ENCODE peak calls at places on chromosomes 16 and 17, in five cellular contexts. T is esophagus muscularis mucosa, V is GM12878, Q is K562, D is stomach. S is an unnamed sample.
A peak's percentile ranks its signal among the peaks of the same experiment; 100 is the strongest.

GRCh38 chr16:23081675-23082119 is 67.6 kb downstream of the USP31 start:
- DNase-seq in V (no peak), D (no peak), Q (no peak), T (no peak), S (no peak)

GRCh38 chr17:79789943-79790804 is 6.7 kb downstream of the CBX8 start:
- DNase-seq in Q (peak; percentile 83), D (no peak), V (no peak), T (no peak), S (no peak)

GRCh38 chr16:69917739-69918138 is 33.4 kb upstream of the CLEC18A start:
- DNase-seq in Q (no peak), D (no peak), V (no peak), T (no peak), S (no peak)

GRCh38 chr17:42843358-42843934 is 934 bp upstream of the AOC2 start:
- DNase-seq in D (no peak), V (no peak), T (no peak), Q (peak; percentile 61), S (no peak)

GRCh38 chr16:10862432-10862831 is 14.6 kb upstream of the CIITA start:
- DNase-seq in Q (no peak), V (no peak), D (peak; percentile 90), T (no peak), S (no peak)

GRCh38 chr17:79837888-79838540 is 1.2 kb downstream of the CBX4 start:
- DNase-seq in V (no peak), T (no peak), Q (no peak), D (no peak), S (no peak)

GRCh38 chr17:80058311-80058955 is 22.0 kb downstream of the CCDC40 start:
- DNase-seq in T (no peak), Q (no peak), V (no peak), D (no peak), S (no peak)

GRCh38 chr17:688100-688989 is 26.3 kb downstream of the VPS53 start:
- DNase-seq in Q (no peak), V (no peak), T (no peak), D (no peak), S (no peak)

GRCh38 chr17:13474073-13474800 is 127.5 kb downstream of the HS3ST3A1 start:
- DNase-seq in D (no peak), V (no peak), Q (no peak), T (no peak), S (no peak)

GRCh38 chr17:19391432-19391831 is 4.4 kb upstream of the MFAP4 start:
- DNase-seq in D (no peak), V (no peak), T (no peak), Q (no peak), S (peak; percentile 44)

GRCh38 chr17:32626371-32626770 is 139.6 kb downstream of the CDK5R1 start:
- DNase-seq in T (no peak), D (no peak), Q (no peak), V (no peak), S (no peak)

GRCh38 chr17:49916854-49917515 is 52.0 kb upstream of the DLX4 start:
- DNase-seq in D (no peak), T (no peak), V (no peak), Q (no peak), S (no peak)

GRCh38 chr17:58351710-58352017 is 337 bp downstream of the SUPT4H1 start:
- DNase-seq in T (no peak), Q (no peak), V (no peak), D (no peak), S (no peak)

GRCh38 chr17:58354541-58355216 is 2.7 kb upstream of the SUPT4H1 start:
- DNase-seq in Q (no peak), D (no peak), T (no peak), V (no peak), S (no peak)

GRCh38 chr17:58351182-58351581 is 819 bp downstream of the SUPT4H1 start:
- DNase-seq in V (no peak), T (no peak), Q (no peak), D (no peak), S (no peak)

GRCh38 chr17:58352843-58353719 is 1.1 kb upstream of the SUPT4H1 start:
- DNase-seq in Q (no peak), V (no peak), T (no peak), D (no peak), S (no peak)

GRCh38 chr17:58352018-58352842 is at the start of gene SUPT4H1:
- DNase-seq in Q (peak; percentile 96), D (peak; percentile 91), V (peak; percentile 73), T (peak; percentile 98), S (peak; percentile 94)
- TF ChIP-seq EP300 in Q (peak; percentile 64), D (no peak), V (no peak), T (no peak), S (no peak)

GRCh38 chr16:4096509-4096908 is 19.7 kb downstream of the ADCY9 start:
- DNase-seq in V (no peak), T (no peak), Q (no peak), D (no peak), S (no peak)
- TF ChIP-seq POLR2AphosphoS5 in V (no peak), T (no peak), Q (no peak), D (no peak), S (no peak)

DNA sequence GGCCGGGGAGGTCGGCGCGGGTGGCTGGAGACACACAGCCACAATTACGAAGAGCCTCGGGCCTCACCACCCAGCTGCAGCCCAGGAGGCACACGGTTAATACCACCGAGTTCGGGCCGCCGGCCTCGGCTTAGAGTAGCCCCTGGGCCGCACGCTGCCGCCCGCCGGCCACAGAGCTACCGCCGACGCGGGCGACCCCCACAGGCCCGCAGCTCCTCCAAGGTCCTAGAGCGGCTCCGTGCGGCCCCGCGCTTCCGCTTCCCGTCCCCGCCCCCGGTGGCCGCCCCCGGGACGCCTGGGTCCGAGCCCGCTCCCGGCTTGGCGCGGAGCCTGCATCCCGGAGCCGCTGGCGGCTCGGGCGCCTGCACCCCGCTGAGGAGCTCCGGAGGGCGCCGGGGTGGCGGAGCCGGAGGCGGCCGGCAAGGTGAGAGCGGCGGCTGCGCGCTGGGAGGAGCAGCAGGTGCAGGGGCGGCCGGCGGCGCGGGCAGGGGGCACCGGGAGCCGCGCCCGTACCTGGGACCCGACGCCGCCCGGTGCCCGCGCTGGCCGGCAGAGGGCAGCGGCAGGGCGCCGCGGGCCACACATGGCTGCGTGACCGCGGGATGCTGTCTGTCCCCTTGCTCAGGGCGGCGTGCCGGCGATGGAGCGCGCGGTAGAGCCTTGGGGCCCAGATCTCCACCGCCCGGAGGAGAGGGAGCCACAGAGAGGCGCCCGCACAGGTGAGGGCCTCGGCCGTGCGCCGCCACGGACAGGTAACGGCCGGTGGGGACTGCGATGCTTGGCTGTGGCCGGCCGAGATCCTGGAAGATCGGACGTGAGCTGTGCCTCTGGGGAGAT is at the start of gene ZNF48:
- DNase-seq in V (no peak), D (peak; percentile 88), Q (peak; percentile 88), T (no peak), S (peak; percentile 87)
- TF ChIP-seq EP300 in V (no peak), D (no peak), Q (no peak), T (no peak), S (no peak)

GRCh38 chr16:29761882-29762281 is 16.1 kb upstream of the C16orf54 start:
- DNase-seq in T (no peak), V (no peak), Q (no peak), D (no peak), S (no peak)

GRCh38 chr16:29763326-29763725 is 14.7 kb upstream of the ZG16 start:
- DNase-seq in T (no peak), V (no peak), Q (no peak), D (no peak), S (no peak)

GRCh38 chr16:29769507-29769906 is 8.5 kb upstream of the ZG16 start:
- DNase-seq in Q (no peak), D (no peak), V (no peak), T (no peak), S (no peak)

GRCh38 chr16:29767062-29767461 is 11.0 kb upstream of the ZG16 start:
- DNase-seq in V (no peak), Q (no peak), T (no peak), D (no peak), S (no peak)

GRCh38 chr16:29765167-29766032 is 12.7 kb upstream of the ZG16 start:
- DNase-seq in T (no peak), D (no peak), Q (no peak), V (no peak), S (no peak)
- TF ChIP-seq POLR2AphosphoS5 in T (no peak), D (no peak), Q (no peak), V (no peak), S (no peak)

DNA sequence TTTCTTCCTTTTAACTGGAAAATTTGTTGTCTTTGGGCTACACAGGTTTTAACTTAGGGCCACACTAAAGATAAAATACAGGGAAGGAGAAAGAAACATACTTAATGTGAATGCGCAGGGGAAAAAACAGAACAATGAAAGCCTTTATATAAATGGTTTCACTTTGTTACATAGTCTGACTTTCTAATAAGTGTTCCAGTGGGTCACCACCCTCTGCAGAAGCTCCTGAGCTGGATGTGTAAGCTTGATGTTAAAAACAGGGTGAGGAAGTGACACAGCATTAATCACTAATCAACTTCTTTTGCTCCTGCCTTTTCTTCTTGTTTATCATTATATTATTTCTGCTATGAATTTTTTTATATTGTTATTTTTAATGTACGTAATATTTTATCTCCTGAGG is 445.6 kb upstream of the CA10 start:
- DNase-seq in T (no peak), V (no peak), D (no peak), Q (no peak), S (no peak)
- TF ChIP-seq EP300 in T (no peak), V (no peak), D (no peak), Q (no peak), S (no peak)

DNA sequence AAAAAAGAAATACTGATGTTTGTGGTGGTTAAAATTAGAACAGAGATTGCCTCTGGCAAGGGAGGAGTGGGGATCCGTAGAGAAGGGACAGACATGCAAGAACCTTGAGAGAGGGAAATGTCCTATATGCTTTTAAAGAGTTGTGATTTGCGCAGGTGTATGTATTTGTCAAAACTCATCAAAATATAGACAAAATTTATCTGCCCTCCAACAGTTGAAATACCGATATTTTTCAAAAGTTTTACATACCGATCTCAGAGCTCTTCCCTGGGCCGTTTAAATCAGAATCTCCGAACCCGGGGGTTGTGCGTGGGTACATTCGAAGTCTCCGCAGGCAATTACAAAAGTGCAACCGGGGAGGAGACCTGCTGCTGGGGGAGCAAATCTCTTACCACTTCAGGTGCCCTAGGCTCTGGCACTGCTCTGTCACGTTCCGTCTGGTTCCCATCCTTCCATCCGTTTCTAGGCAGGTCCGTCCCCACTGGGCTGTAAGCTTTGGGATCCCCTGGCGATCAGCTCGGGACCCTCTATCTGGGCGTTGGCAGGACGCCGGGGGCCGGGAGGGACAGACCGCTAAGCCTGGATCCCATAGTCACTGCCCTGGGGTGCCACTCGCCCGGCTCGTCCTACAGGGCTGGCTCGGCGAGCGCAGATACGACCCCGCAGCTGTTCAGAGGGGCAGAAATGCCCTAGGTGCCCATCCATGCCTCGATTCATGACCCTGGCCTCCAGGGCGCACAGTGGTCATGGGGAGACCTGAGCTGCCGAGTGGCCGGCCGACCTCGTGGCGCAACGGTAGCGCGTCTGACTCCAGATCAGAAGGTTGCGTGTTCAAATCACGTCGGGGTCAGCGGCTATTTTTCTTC is 4.2 kb downstream of the BORCS6 start:
- DNase-seq in V (no peak), Q (peak; percentile 37), T (peak; percentile 99), D (peak; percentile 95), S (peak; percentile 96)
- TF ChIP-seq POLR2AphosphoS5 in V (peak; percentile 47), Q (no peak), T (peak; percentile 75), D (peak; percentile 96), S (peak; percentile 89)

S was measured in suprapubic skin.